ENCODE peak calls at places on chromosome 21, in eight cellular contexts. M, G, C, B, U, S, A and Q are unnamed samples.

GRCh38 chr21:38171723-38172344 is 85.0 kb upstream of the KCNJ15 start:
- DNase-seq in M (no peak), G (no peak), C (no peak), B (no peak), U (no peak), S (no peak), A (no peak), Q (no peak)

GRCh38 chr21:32562426-32562825 is 22.9 kb downstream of the TCP10L start:
- DNase-seq in M (no peak), G (peak), C (no peak), B (peak), U (peak), S (peak), A (no peak), Q (peak)

GRCh38 chr21:30340714-30341573 is 3.5 kb upstream of the KRTAP27-1 start:
- DNase-seq in M (peak), G (peak), C (no peak), B (peak), U (no peak), S (peak), A (no peak), Q (peak)

GRCh38 chr21:20169812-20170576 is 828.2 kb upstream of the NCAM2 start:
- DNase-seq in M (no peak), G (no peak), C (no peak), B (no peak), U (no peak), S (no peak), A (no peak), Q (no peak)

GRCh38 chr21:43741425-43742096 is 22.6 kb downstream of the PDXK start:
- DNase-seq in M (no peak), G (no peak), C (no peak), B (no peak), U (no peak), S (no peak), A (no peak), Q (no peak)

GRCh38 chr21:19236209-19236608 is 832.6 kb upstream of the TMPRSS15 start:
- DNase-seq in M (no peak), G (no peak), C (no peak), B (no peak), U (no peak), S (no peak), A (no peak), Q (no peak)

GRCh38 chr21:22399717-22400520 is 1401.7 kb downstream of the NCAM2 start:
- DNase-seq in M (no peak), G (no peak), C (no peak), B (no peak), U (no peak), S (no peak), A (no peak), Q (no peak)

GRCh38 chr21:39441502-39442475 is 3.8 kb downstream of the LCA5L start:
- DNase-seq in M (peak), G (no peak), C (no peak), B (no peak), U (no peak), S (no peak), A (no peak), Q (peak)

GRCh38 chr21:16794944-16795343 is 717.9 kb upstream of the CXADR start:
- DNase-seq in M (no peak), G (peak), C (no peak), B (peak), U (peak), S (no peak), A (no peak), Q (no peak)

GRCh38 chr21:38569733-38570132 is 71.5 kb upstream of the ERG start:
- DNase-seq in M (no peak), G (no peak), C (no peak), B (no peak), U (no peak), S (no peak), A (no peak), Q (no peak)

GRCh38 chr21:27831821-27832569 is 865.1 kb upstream of the ADAMTS5 start:
- DNase-seq in M (no peak), G (no peak), C (no peak), B (no peak), U (no peak), S (no peak), A (no peak), Q (no peak)

GRCh38 chr21:36994501-36995189 is 11.9 kb upstream of the RIPPLY3 start:
- DNase-seq in M (no peak), G (no peak), C (no peak), B (no peak), U (no peak), S (no peak), A (no peak), Q (peak)

GRCh38 chr21:25563399-25564116 is 43.7 kb downstream of the MRPL39 start:
- DNase-seq in M (no peak), G (no peak), C (no peak), B (no peak), U (no peak), S (no peak), A (no peak), Q (no peak)

GRCh38 chr21:43349644-43350043 is 77.3 kb downstream of the SIK1 start:
- DNase-seq in M (no peak), G (no peak), C (no peak), B (no peak), U (no peak), S (no peak), A (no peak), Q (no peak)

GRCh38 chr21:17576080-17576835 is 36.4 kb downstream of the BTG3 start:
- DNase-seq in M (no peak), G (no peak), C (no peak), B (no peak), U (no peak), S (no peak), A (no peak), Q (no peak)

GRCh38 chr21:17610862-17611261 is 1.8 kb downstream of the BTG3 start:
- DNase-seq in M (no peak), G (no peak), C (no peak), B (no peak), U (peak), S (peak), A (no peak), Q (peak)

GRCh38 chr21:31213787-31214186 is 130.3 kb downstream of the TIAM1 start:
- DNase-seq in M (no peak), G (no peak), C (no peak), B (no peak), U (no peak), S (no peak), A (no peak), Q (no peak)

GRCh38 chr21:30620080-30620479 is 347 bp upstream of the KRTAP20-4 start:
- DNase-seq in M (no peak), G (no peak), C (no peak), B (no peak), U (no peak), S (no peak), A (no peak), Q (no peak)

GRCh38 chr21:39040494-39041110 is 142.6 kb downstream of the PSMG1 start:
- DNase-seq in M (no peak), G (no peak), C (no peak), B (no peak), U (no peak), S (no peak), A (no peak), Q (no peak)

GRCh38 chr21:18245493-18245967 is 897 bp downstream of the CHODL start:
- DNase-seq in M (no peak), G (peak), C (no peak), B (no peak), U (no peak), S (no peak), A (no peak), Q (no peak)

GRCh38 chr21:19899645-19900044 is 1098.6 kb upstream of the NCAM2 start:
- DNase-seq in M (no peak), G (no peak), C (no peak), B (no peak), U (no peak), S (no peak), A (no peak), Q (no peak)

GRCh38 chr21:43825936-43826622 is 36.7 kb downstream of the RRP1 start:
- DNase-seq in M (no peak), G (no peak), C (no peak), B (no peak), U (no peak), S (peak), A (no peak), Q (no peak)

GRCh38 chr21:16573581-16573980 is 843.8 kb downstream of the USP25 start:
- DNase-seq in M (no peak), G (no peak), C (no peak), B (no peak), U (no peak), S (no peak), A (no peak), Q (no peak)

GRCh38 chr21:43613755-43614638 is 45.3 kb downstream of the HSF2BP start:
- DNase-seq in M (no peak), G (no peak), C (peak), B (no peak), U (no peak), S (no peak), A (no peak), Q (peak)

GRCh38 chr21:38267991-38268858 is 11.4 kb downstream of the KCNJ15 start:
- DNase-seq in M (no peak), G (no peak), C (no peak), B (no peak), U (no peak), S (no peak), A (no peak), Q (no peak)

GRCh38 chr21:43345746-43346409 is 81.1 kb downstream of the SIK1 start:
- DNase-seq in M (no peak), G (no peak), C (no peak), B (no peak), U (no peak), S (no peak), A (no peak), Q (peak)

GRCh38 chr21:27366846-27367245 is 400.0 kb upstream of the ADAMTS5 start:
- DNase-seq in M (no peak), G (no peak), C (no peak), B (no peak), U (no peak), S (no peak), A (no peak), Q (no peak)

GRCh38 chr21:32520885-32521735 is 64.2 kb downstream of the TCP10L start:
- DNase-seq in M (no peak), G (peak), C (no peak), B (peak), U (peak), S (peak), A (peak), Q (peak)

GRCh38 chr21:39071623-39072214 is 111.5 kb downstream of the PSMG1 start:
- DNase-seq in M (no peak), G (no peak), C (no peak), B (no peak), U (no peak), S (no peak), A (no peak), Q (no peak)

GRCh38 chr21:38402795-38403194 is 95.5 kb downstream of the ERG start:
- DNase-seq in M (no peak), G (no peak), C (no peak), B (no peak), U (no peak), S (no peak), A (no peak), Q (no peak)

GRCh38 chr21:21457077-21457476 is 458.9 kb downstream of the NCAM2 start:
- DNase-seq in M (no peak), G (no peak), C (no peak), B (no peak), U (no peak), S (no peak), A (no peak), Q (no peak)

GRCh38 chr21:26965567-26966359 is 1.1 kb downstream of the ADAMTS5 start:
- DNase-seq in M (no peak), G (peak), C (no peak), B (no peak), U (peak), S (peak), A (peak), Q (no peak)

GRCh38 chr21:43361493-43362296 is 65.2 kb downstream of the SIK1 start:
- DNase-seq in M (no peak), G (peak), C (no peak), B (peak), U (no peak), S (no peak), A (no peak), Q (no peak)

GRCh38 chr21:39655589-39655988 is 42.8 kb downstream of the B3GALT5 start:
- DNase-seq in M (no peak), G (no peak), C (no peak), B (no peak), U (no peak), S (no peak), A (no peak), Q (no peak)

GRCh38 chr21:37751268-37751975 is 164.8 kb downstream of the KCNJ6 start:
- DNase-seq in M (no peak), G (peak), C (no peak), B (no peak), U (no peak), S (no peak), A (no peak), Q (no peak)

GRCh38 chr21:14213164-14213563 is 2.4 kb upstream of the LIPI start:
- DNase-seq in M (no peak), G (no peak), C (no peak), B (no peak), U (no peak), S (no peak), A (no peak), Q (no peak)

GRCh38 chr21:25791321-25791720 is 56.5 kb downstream of the GABPA start:
- DNase-seq in M (peak), G (no peak), C (no peak), B (no peak), U (no peak), S (no peak), A (no peak), Q (no peak)

GRCh38 chr21:38321568-38321967 is 64.8 kb downstream of the KCNJ15 start:
- DNase-seq in M (no peak), G (no peak), C (no peak), B (peak), U (no peak), S (no peak), A (no peak), Q (no peak)

GRCh38 chr21:43375006-43375826 is 51.7 kb downstream of the SIK1 start:
- DNase-seq in M (no peak), G (no peak), C (no peak), B (no peak), U (no peak), S (no peak), A (no peak), Q (no peak)

GRCh38 chr21:24486973-24487372 is 1120.3 kb downstream of the MRPL39 start:
- DNase-seq in M (no peak), G (no peak), C (no peak), B (no peak), U (no peak), S (no peak), A (no peak), Q (no peak)
- TF ChIP-seq POLR2A in M (no peak), G (no peak), C (no peak), B (no peak), U (no peak), S (no peak), A (no peak), Q (no peak)

GRCh38 chr21:42007541-42007940 is 2.6 kb downstream of the ZBTB21 start:
- DNase-seq in M (no peak), G (no peak), C (no peak), B (no peak), U (no peak), S (no peak), A (no peak), Q (no peak)

GRCh38 chr21:42012344-42012743 is 2.2 kb upstream of the ZBTB21 start:
- DNase-seq in M (no peak), G (no peak), C (no peak), B (no peak), U (no peak), S (no peak), A (no peak), Q (no peak)

GRCh38 chr21:42009018-42009830 is 936 bp downstream of the ZBTB21 start:
- DNase-seq in M (no peak), G (peak), C (no peak), B (peak), U (peak), S (peak), A (peak), Q (peak)

GRCh38 chr21:42010507-42011493 is 640 bp upstream of the ZBTB21 start:
- DNase-seq in M (no peak), G (no peak), C (peak), B (no peak), U (no peak), S (no peak), A (no peak), Q (peak)

DNA sequence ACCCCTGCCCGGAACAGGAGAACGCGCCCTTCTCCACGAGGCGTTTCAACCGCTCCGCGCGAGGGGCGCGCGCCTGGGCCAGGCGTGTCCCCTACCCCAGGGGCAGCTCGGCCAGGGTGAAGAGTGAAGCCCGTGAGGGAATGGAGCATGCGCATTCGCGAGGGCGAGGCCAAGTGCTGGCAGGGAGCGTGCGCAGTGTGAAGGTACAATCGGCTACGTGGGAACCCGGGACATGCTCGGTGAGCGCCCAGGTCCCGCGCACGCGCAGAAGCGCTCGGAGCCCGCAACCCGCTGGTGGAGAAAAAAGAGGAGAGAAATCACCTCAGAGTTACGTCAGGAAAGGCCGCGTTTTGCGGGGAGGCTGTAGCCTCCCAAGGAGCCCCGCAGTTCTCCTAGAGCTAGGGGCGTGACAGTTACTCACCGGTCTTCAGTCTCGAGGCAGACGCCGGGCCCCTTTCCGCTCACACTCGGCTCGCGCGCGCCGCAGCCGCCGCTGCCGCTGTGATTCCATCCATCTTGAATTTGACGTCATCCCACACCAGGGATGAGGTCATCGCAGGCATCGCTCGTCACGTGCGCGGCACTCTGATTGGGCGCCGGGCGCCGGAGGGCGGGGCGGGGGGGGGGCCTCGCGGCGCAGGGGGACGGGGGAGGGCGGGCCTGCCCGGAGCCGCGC is at the start of gene ZBTB21:
- DNase-seq in M (peak), G (peak), C (peak), B (peak), U (peak), S (peak), A (peak), Q (peak)
- TF ChIP-seq POLR2A in M (peak), G (no peak), C (peak), B (peak), U (peak), S (no peak), A (peak), Q (peak)

DNA sequence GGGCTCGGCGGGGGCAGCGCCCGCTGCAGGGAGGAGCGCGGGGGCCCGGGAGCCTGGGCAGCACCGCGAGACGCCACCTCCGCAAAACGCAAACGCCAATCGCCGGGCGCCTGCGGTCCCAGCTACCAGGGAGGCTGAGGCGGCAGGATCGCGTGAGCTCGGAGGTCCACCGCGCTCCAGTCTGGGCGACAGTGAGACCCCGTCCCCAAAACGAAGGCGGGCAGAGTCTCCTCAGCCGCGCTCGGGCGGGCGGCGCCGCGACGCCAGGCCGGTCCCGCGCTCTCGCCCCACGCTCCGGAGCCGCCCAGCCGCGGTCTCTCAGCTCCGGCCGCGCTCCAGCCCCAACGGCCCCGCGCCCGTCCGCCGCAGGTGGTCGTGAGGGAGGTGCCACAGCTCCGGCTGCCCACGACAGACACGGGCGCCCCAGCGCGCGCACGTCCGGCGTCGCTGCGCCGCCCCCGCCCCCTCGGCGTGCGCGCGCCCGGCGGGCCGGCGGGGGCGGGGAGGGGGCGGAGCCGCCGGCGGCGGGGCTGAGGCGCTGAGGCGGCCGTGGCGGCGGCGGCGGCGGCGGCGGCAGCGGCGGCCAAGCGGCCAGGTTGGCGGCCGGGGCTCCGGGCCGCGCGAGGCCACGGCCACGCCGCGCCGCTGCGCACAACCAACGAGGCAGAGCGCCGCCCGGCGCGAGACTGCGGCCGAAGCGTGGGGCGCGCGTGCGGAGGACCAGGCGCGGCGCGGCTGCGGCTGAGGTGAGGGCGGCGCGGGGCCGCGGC is at the start of gene ADARB1:
- DNase-seq in M (no peak), G (peak), C (peak), B (no peak), U (peak), S (peak), A (peak), Q (peak)
- TF ChIP-seq POLR2A in M (peak), G (no peak), C (peak), B (no peak), U (peak), S (no peak), A (no peak), Q (peak)

GRCh38 chr21:45324430-45325205 is 36.9 kb upstream of the POFUT2 start:
- DNase-seq in M (no peak), G (peak), C (no peak), B (no peak), U (no peak), S (no peak), A (peak), Q (no peak)
- TF ChIP-seq POLR2A in M (no peak), G (no peak), C (no peak), B (no peak), U (no peak), S (no peak), A (no peak), Q (no peak)

GRCh38 chr21:35597750-35598339 is 462.5 kb downstream of the SETD4 start:
- DNase-seq in M (no peak), G (no peak), C (no peak), B (no peak), U (no peak), S (no peak), A (no peak), Q (no peak)

GRCh38 chr21:35599164-35599563 is 461.2 kb downstream of the SETD4 start:
- DNase-seq in M (no peak), G (no peak), C (no peak), B (no peak), U (no peak), S (no peak), A (no peak), Q (no peak)

GRCh38 chr21:35593000-35593502 is 467.3 kb downstream of the SETD4 start:
- DNase-seq in M (no peak), G (no peak), C (no peak), B (no peak), U (no peak), S (no peak), A (no peak), Q (no peak)

DNA sequence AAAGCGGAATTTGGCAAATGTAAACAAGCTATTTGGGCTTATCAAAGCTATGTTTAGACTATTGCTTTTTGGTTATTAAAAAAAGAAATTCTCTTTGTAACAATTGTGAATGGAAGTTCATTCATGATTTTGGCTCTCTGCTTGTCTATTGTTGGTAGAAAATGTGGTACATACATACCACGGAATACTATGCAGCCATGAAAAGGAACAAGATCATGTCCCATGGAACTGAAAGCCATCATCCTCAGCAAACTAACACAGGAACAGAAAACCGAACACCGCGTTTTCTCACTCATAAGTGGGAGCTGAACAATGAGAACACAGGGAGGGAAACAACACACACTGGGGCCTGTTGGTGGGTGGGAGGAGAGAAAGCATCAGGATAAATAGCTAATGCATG is 465.4 kb downstream of the SETD4 start:
- DNase-seq in M (no peak), G (no peak), C (no peak), B (no peak), U (no peak), S (no peak), A (no peak), Q (no peak)
- TF ChIP-seq POLR2A in M (no peak), G (no peak), C (no peak), B (no peak), U (no peak), S (no peak), A (no peak), Q (no peak)